ENCODE peak calls at places on chromosomes 3 and 15, in six cellular contexts. One of them, this sample, is unnamed. For H3K9me3, the result is how much of the 10 kb centered on the place peaks cover.

GRCh38 chr3:134299185-134299887 is 48.7 kb upstream of the RYK start:
- DNase-seq in transverse colon: no peak
- DNase-seq in body of pancreas: no peak
- DNase-seq in ascending aorta: no peak
- DNase-seq in breast epithelium: no peak
- DNase-seq in tibial nerve: peak
- DNase-seq in this sample: no peak

GRCh38 chr3:164144824-164145223 is 933.5 kb downstream of the SI start:
- DNase-seq in transverse colon: no peak
- DNase-seq in body of pancreas: no peak
- DNase-seq in ascending aorta: no peak
- DNase-seq in breast epithelium: no peak
- DNase-seq in tibial nerve: no peak
- DNase-seq in this sample: no peak

GRCh38 chr15:59306520-59307163 is 66.0 kb downstream of the MYO1E start:
- DNase-seq in transverse colon: no peak
- DNase-seq in body of pancreas: no peak
- DNase-seq in ascending aorta: no peak
- DNase-seq in breast epithelium: no peak
- DNase-seq in tibial nerve: no peak
- DNase-seq in this sample: no peak

GRCh38 chr3:138912237-138912636 is 34.7 kb downstream of the FOXL2 start:
- DNase-seq in transverse colon: no peak
- DNase-seq in body of pancreas: no peak
- DNase-seq in ascending aorta: no peak
- DNase-seq in breast epithelium: no peak
- DNase-seq in tibial nerve: no peak
- DNase-seq in this sample: no peak

GRCh38 chr15:99401971-99402732 is 150.9 kb downstream of the LRRC28 start:
- DNase-seq in transverse colon: no peak
- DNase-seq in body of pancreas: no peak
- DNase-seq in ascending aorta: no peak
- DNase-seq in breast epithelium: no peak
- DNase-seq in tibial nerve: no peak
- DNase-seq in this sample: no peak

GRCh38 chr3:177833392-177833791 is 636.1 kb upstream of the TBL1XR1 start:
- DNase-seq in transverse colon: no peak
- DNase-seq in body of pancreas: no peak
- DNase-seq in ascending aorta: no peak
- DNase-seq in breast epithelium: no peak
- DNase-seq in tibial nerve: no peak
- DNase-seq in this sample: no peak

GRCh38 chr3:56119575-56120349 is 348.5 kb downstream of the ERC2 start:
- DNase-seq in transverse colon: no peak
- DNase-seq in body of pancreas: peak
- DNase-seq in ascending aorta: no peak
- DNase-seq in breast epithelium: no peak
- DNase-seq in tibial nerve: peak
- DNase-seq in this sample: no peak

GRCh38 chr3:40971191-40972168 is 227.8 kb upstream of the CTNNB1 start:
- DNase-seq in transverse colon: peak
- DNase-seq in body of pancreas: peak
- DNase-seq in ascending aorta: peak
- DNase-seq in breast epithelium: no peak
- DNase-seq in tibial nerve: peak
- DNase-seq in this sample: no peak

GRCh38 chr3:141080407-141080806 is 29.3 kb downstream of the SPSB4 start:
- DNase-seq in transverse colon: no peak
- DNase-seq in body of pancreas: no peak
- DNase-seq in ascending aorta: no peak
- DNase-seq in breast epithelium: no peak
- DNase-seq in tibial nerve: no peak
- DNase-seq in this sample: no peak

GRCh38 chr3:179811321-179812095 is 158.7 kb downstream of the USP13 start:
- DNase-seq in transverse colon: peak
- DNase-seq in body of pancreas: peak
- DNase-seq in ascending aorta: no peak
- DNase-seq in breast epithelium: no peak
- DNase-seq in tibial nerve: peak
- DNase-seq in this sample: no peak

GRCh38 chr3:68819361-68819760 is 113.0 kb downstream of the TAFA4 start:
- DNase-seq in transverse colon: no peak
- DNase-seq in body of pancreas: no peak
- DNase-seq in ascending aorta: no peak
- DNase-seq in breast epithelium: no peak
- DNase-seq in tibial nerve: no peak
- DNase-seq in this sample: no peak

GRCh38 chr3:14925729-14926591 is 21.4 kb upstream of the NR2C2 start:
- DNase-seq in transverse colon: peak
- DNase-seq in body of pancreas: no peak
- DNase-seq in ascending aorta: no peak
- DNase-seq in breast epithelium: no peak
- DNase-seq in tibial nerve: no peak
- DNase-seq in this sample: no peak

GRCh38 chr15:25775317-25775912 is 87.7 kb downstream of the ATP10A start:
- DNase-seq in transverse colon: peak
- DNase-seq in body of pancreas: peak
- DNase-seq in ascending aorta: no peak
- DNase-seq in breast epithelium: no peak
- DNase-seq in tibial nerve: no peak
- DNase-seq in this sample: no peak

GRCh38 chr15:54502416-54503075 is 524.3 kb downstream of the UNC13C start:
- DNase-seq in transverse colon: no peak
- DNase-seq in body of pancreas: no peak
- DNase-seq in ascending aorta: no peak
- DNase-seq in breast epithelium: no peak
- DNase-seq in tibial nerve: no peak
- DNase-seq in this sample: no peak

GRCh38 chr3:22371592-22372291 is 620.7 kb upstream of the ZNF385D start:
- DNase-seq in transverse colon: no peak
- DNase-seq in body of pancreas: no peak
- DNase-seq in ascending aorta: no peak
- DNase-seq in breast epithelium: no peak
- DNase-seq in tibial nerve: no peak
- DNase-seq in this sample: no peak

GRCh38 chr3:133476971-133477375 is 77.1 kb downstream of the BFSP2 start:
- DNase-seq in transverse colon: no peak
- DNase-seq in body of pancreas: no peak
- DNase-seq in ascending aorta: no peak
- DNase-seq in breast epithelium: no peak
- DNase-seq in tibial nerve: no peak
- DNase-seq in this sample: no peak

GRCh38 chr3:141875893-141876380 is 506 bp upstream of the ATP1B3 start:
- DNase-seq in transverse colon: peak
- DNase-seq in body of pancreas: peak
- DNase-seq in ascending aorta: peak
- DNase-seq in breast epithelium: no peak
- DNase-seq in tibial nerve: peak
- DNase-seq in this sample: peak

GRCh38 chr15:57165992-57166391 is 210.3 kb upstream of the CGNL1 start:
- DNase-seq in transverse colon: no peak
- DNase-seq in body of pancreas: no peak
- DNase-seq in ascending aorta: no peak
- DNase-seq in breast epithelium: no peak
- DNase-seq in tibial nerve: no peak
- DNase-seq in this sample: no peak

DNA sequence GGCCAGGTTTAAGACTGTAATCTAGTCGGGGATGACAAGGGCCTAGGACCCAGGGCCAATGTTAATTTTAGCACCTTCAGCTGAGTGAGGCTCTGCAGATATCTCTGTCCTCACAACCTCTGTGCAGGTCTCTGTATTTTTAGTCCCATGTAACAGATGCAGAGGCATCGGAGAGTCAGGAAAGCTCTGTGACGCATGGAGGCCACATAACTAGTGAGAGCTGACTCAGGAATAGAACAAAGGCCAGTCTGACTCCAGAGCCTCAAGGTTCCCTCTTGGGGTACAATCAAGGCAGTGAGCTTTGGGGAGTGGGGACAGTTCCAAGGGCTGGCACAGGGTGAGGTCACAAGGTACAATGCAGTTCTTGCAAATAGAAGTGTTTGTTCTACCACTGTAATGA is 31.0 kb downstream of the FSTL1 start:
- DNase-seq in transverse colon: no peak
- DNase-seq in body of pancreas: no peak
- DNase-seq in ascending aorta: no peak
- DNase-seq in breast epithelium: no peak
- DNase-seq in tibial nerve: no peak
- DNase-seq in this sample: no peak
- H3K27ac ChIP-seq in transverse colon: peak
- H3K27ac ChIP-seq in body of pancreas: no peak
- H3K27ac ChIP-seq in ascending aorta: peak
- H3K27ac ChIP-seq in breast epithelium: peak
- H3K27ac ChIP-seq in tibial nerve: peak
- H3K27ac ChIP-seq in this sample: no peak

GRCh38 chr15:88624156-88624970 is 3.2 kb downstream of the AEN start:
- DNase-seq in transverse colon: no peak
- DNase-seq in body of pancreas: no peak
- DNase-seq in ascending aorta: no peak
- DNase-seq in breast epithelium: no peak
- DNase-seq in tibial nerve: no peak
- DNase-seq in this sample: no peak
- TF ChIP-seq CTCF in transverse colon: peak
- TF ChIP-seq CTCF in body of pancreas: peak
- TF ChIP-seq CTCF in ascending aorta: peak
- TF ChIP-seq CTCF in breast epithelium: no peak
- TF ChIP-seq CTCF in tibial nerve: peak
- TF ChIP-seq CTCF in this sample: peak

GRCh38 chr15:27706300-27706699 is 392.8 kb downstream of the OCA2 start:
- DNase-seq in transverse colon: no peak
- DNase-seq in body of pancreas: no peak
- DNase-seq in ascending aorta: no peak
- DNase-seq in breast epithelium: no peak
- DNase-seq in tibial nerve: no peak
- DNase-seq in this sample: no peak

GRCh38 chr15:27704939-27705514 is 394.1 kb downstream of the OCA2 start:
- DNase-seq in transverse colon: no peak
- DNase-seq in body of pancreas: no peak
- DNase-seq in ascending aorta: no peak
- DNase-seq in breast epithelium: no peak
- DNase-seq in tibial nerve: no peak
- DNase-seq in this sample: no peak

GRCh38 chr15:27701956-27702355 is 397.2 kb downstream of the OCA2 start:
- DNase-seq in transverse colon: no peak
- DNase-seq in body of pancreas: no peak
- DNase-seq in ascending aorta: no peak
- DNase-seq in breast epithelium: no peak
- DNase-seq in tibial nerve: no peak
- DNase-seq in this sample: no peak

GRCh38 chr15:27696530-27696929 is 402.6 kb downstream of the OCA2 start:
- DNase-seq in transverse colon: no peak
- DNase-seq in body of pancreas: no peak
- DNase-seq in ascending aorta: no peak
- DNase-seq in breast epithelium: no peak
- DNase-seq in tibial nerve: no peak
- DNase-seq in this sample: no peak

DNA sequence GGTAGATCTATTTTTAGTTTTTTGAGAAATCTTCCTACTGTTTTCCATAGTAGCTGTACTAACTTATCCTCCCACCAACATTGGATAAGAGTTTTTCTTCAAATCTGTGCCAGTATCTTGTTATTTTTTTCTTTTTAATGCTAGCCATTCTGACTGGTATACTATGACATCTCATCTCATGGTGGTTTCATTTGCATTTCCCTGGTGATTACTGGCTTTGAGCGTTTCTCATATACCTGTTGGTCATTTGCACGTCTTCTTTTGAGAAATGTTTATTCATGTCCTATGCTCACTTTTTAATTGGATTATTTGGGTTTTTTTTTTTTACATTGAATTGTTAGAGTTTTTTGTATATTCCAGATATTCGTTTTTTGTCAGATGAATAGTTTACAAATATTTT is 398.1 kb downstream of the OCA2 start:
- DNase-seq in transverse colon: no peak
- DNase-seq in body of pancreas: no peak
- DNase-seq in ascending aorta: no peak
- DNase-seq in breast epithelium: no peak
- DNase-seq in tibial nerve: no peak
- DNase-seq in this sample: no peak
- H3K9me3 ChIP-seq in transverse colon: under half
- H3K9me3 ChIP-seq in body of pancreas: under half
- H3K9me3 ChIP-seq in ascending aorta: under half
- H3K9me3 ChIP-seq in breast epithelium: under half
- H3K9me3 ChIP-seq in tibial nerve: under half
- H3K9me3 ChIP-seq in this sample: under half

GRCh38 chr3:123329636-123330340 is 119.1 kb downstream of the ADCY5 start:
- DNase-seq in transverse colon: no peak
- DNase-seq in body of pancreas: peak
- DNase-seq in ascending aorta: no peak
- DNase-seq in breast epithelium: no peak
- DNase-seq in tibial nerve: no peak
- DNase-seq in this sample: no peak
- H3K27ac ChIP-seq in transverse colon: peak
- H3K27ac ChIP-seq in body of pancreas: peak
- H3K27ac ChIP-seq in ascending aorta: peak
- H3K27ac ChIP-seq in breast epithelium: peak
- H3K27ac ChIP-seq in tibial nerve: no peak
- H3K27ac ChIP-seq in this sample: no peak

DNA sequence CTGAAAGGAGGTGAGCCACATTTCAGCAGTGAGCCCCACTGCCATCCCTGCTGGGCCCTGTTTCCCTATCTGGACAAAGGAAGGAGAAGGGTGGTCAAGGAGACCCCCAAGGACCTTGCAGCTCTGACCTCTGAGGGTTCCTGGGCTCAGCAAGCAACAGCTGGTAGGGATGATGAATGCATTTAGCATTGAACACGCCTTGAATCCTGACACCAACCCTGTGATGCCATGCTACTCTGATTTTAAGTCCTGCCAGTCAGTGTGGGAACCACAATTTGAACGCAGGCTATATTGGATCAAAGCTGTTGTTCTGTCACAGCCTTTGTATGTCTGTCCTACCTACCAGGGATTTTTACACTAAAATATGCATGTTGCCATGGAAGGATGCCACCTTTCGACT is 6.5 kb downstream of the MPI start:
- DNase-seq in transverse colon: no peak
- DNase-seq in body of pancreas: no peak
- DNase-seq in ascending aorta: no peak
- DNase-seq in breast epithelium: no peak
- DNase-seq in tibial nerve: no peak
- DNase-seq in this sample: no peak
- TF ChIP-seq CTCF in transverse colon: no peak
- TF ChIP-seq CTCF in body of pancreas: no peak
- TF ChIP-seq CTCF in ascending aorta: no peak
- TF ChIP-seq CTCF in breast epithelium: no peak
- TF ChIP-seq CTCF in tibial nerve: no peak
- TF ChIP-seq CTCF in this sample: no peak

GRCh38 chr15:79914728-79915127 is 17.9 kb upstream of the MTHFS start:
- DNase-seq in transverse colon: no peak
- DNase-seq in body of pancreas: no peak
- DNase-seq in ascending aorta: no peak
- DNase-seq in breast epithelium: no peak
- DNase-seq in tibial nerve: no peak
- DNase-seq in this sample: no peak
- H3K9me3 ChIP-seq in transverse colon: half or more
- H3K9me3 ChIP-seq in body of pancreas: under half
- H3K9me3 ChIP-seq in ascending aorta: half or more
- H3K9me3 ChIP-seq in breast epithelium: half or more
- H3K9me3 ChIP-seq in tibial nerve: half or more
- H3K9me3 ChIP-seq in this sample: half or more